ENCODE peak calls at places on chromosomes 2 and 18, in eight cellular contexts. H is heart right ventricle, A is aorta, F is C1 segment of cervical spinal cord, B is anterior cingulate cortex, Y is renal cortical epithelial cell, G is cardiac muscle cell, O is iris pigment epithelial cell. K is an unnamed sample.

GRCh38 chr2:8125741-8126691 is 555.8 kb upstream of the ID2 start:
- DNase-seq in H (no peak), A (no peak), F (no peak), B (no peak), Y (no peak), G (no peak), O (peak), K (no peak)

GRCh38 chr2:30565860-30566358 is 118.9 kb downstream of the LCLAT1 start:
- DNase-seq in H (peak), A (no peak), F (no peak), B (no peak), Y (no peak), G (no peak), O (no peak), K (peak)

GRCh38 chr2:101698419-101699190 is 1.1 kb downstream of the MAP4K4 start:
- DNase-seq in H (peak), A (no peak), F (peak), B (no peak), Y (no peak), G (peak), O (peak), K (peak)

GRCh38 chr18:34548973-34549294 is 161.2 kb upstream of the DTNA start:
- DNase-seq in H (no peak), A (no peak), F (no peak), B (no peak), Y (no peak), G (no peak), O (no peak), K (no peak)

GRCh38 chr2:37507069-37507410 is 162.6 kb downstream of the QPCT start:
- DNase-seq in H (no peak), A (no peak), F (no peak), B (no peak), Y (no peak), G (peak), O (no peak), K (no peak)

GRCh38 chr18:74517236-74517630 is 17.1 kb upstream of the CNDP1 start:
- DNase-seq in H (no peak), A (no peak), F (no peak), B (no peak), Y (no peak), G (no peak), O (no peak), K (no peak)

GRCh38 chr18:621181-621580 is 24.4 kb downstream of the CLUL1 start:
- DNase-seq in H (no peak), A (no peak), F (no peak), B (no peak), Y (no peak), G (no peak), O (peak), K (no peak)

GRCh38 chr18:79356435-79356834 is 39.3 kb upstream of the NFATC1 start:
- DNase-seq in H (no peak), A (no peak), F (no peak), B (no peak), Y (no peak), G (no peak), O (no peak), K (no peak)

GRCh38 chr18:67151366-67151765 is 365.2 kb downstream of the DSEL start:
- DNase-seq in H (no peak), A (no peak), F (peak), B (peak), Y (no peak), G (no peak), O (no peak), K (no peak)

GRCh38 chr2:167790189-167790588 is 457.2 kb downstream of the STK39 start:
- DNase-seq in H (no peak), A (no peak), F (no peak), B (no peak), Y (no peak), G (no peak), O (no peak), K (no peak)

GRCh38 chr2:48328972-48329723 is 200.8 kb upstream of the STON1 start:
- DNase-seq in H (no peak), A (no peak), F (peak), B (no peak), Y (no peak), G (no peak), O (no peak), K (no peak)

GRCh38 chr18:47036298-47036874 is 965 bp upstream of the ELOA2 start:
- DNase-seq in H (peak), A (no peak), F (no peak), B (no peak), Y (peak), G (peak), O (peak), K (peak)

GRCh38 chr2:112920923-112921532 is 10.1 kb downstream of the IL37 start:
- DNase-seq in H (no peak), A (no peak), F (no peak), B (no peak), Y (peak), G (no peak), O (peak), K (peak)

GRCh38 chr2:236849508-236849907 is 236.2 kb upstream of the COPS8 start:
- DNase-seq in H (no peak), A (no peak), F (no peak), B (no peak), Y (no peak), G (no peak), O (no peak), K (no peak)

K was measured in bronchial epithelial cell.